ENCODE peak calls at places on chromosomes 7 and 10, in seven cellular contexts. L, B, J, Q, A, G and W are unnamed samples.

GRCh38 chr10:132114953-132115520 is 49.3 kb downstream of the JAKMIP3 start:
- DNase-seq in A (no peak), L (no peak), J (peak; percentile 5), G (no peak), B (no peak), Q (no peak), W (no peak)

GRCh38 chr7:139976838-139977656 is 85.7 kb downstream of the PARP12 start:
- DNase-seq in B (no peak), G (no peak), A (no peak), L (no peak), J (no peak), Q (no peak), W (no peak)

GRCh38 chr7:140649566-140650205 is 9.1 kb upstream of the DENND2A start:
- DNase-seq in J (no peak), L (no peak), A (no peak), Q (peak; percentile 66), G (no peak), B (peak; percentile 20), W (no peak)

GRCh38 chr7:80087051-80087767 is 47.4 kb upstream of the GNAI1 start:
- DNase-seq in J (no peak), B (no peak), G (no peak), Q (peak; percentile 82), A (no peak), L (no peak), W (no peak)

GRCh38 chr7:45044333-45044732 is 44.3 kb downstream of the CCM2 start:
- DNase-seq in Q (no peak), A (no peak), B (no peak), G (no peak), L (no peak), J (no peak), W (no peak)

GRCh38 chr10:79353000-79353406 is 5.7 kb downstream of the PPIF start:
- DNase-seq in L (no peak), Q (no peak), A (no peak), B (no peak), G (no peak), J (no peak), W (no peak)

GRCh38 chr10:32054087-32054486 is 2.1 kb downstream of the KIF5B start:
- DNase-seq in Q (peak; percentile 87), G (no peak), A (no peak), J (no peak), L (peak; percentile 66), B (no peak), W (no peak)

GRCh38 chr10:33777223-33777622 is 442.8 kb upstream of the NRP1 start:
- DNase-seq in Q (no peak), A (no peak), L (no peak), B (no peak), J (no peak), G (no peak), W (no peak)

GRCh38 chr10:132926777-132927650 is 15.4 kb downstream of the CFAP46 start:
- DNase-seq in J (no peak), G (no peak), A (no peak), B (no peak), L (no peak), Q (no peak), W (no peak)

GRCh38 chr10:14670551-14671240 is 104.0 kb downstream of the FAM107B start:
- DNase-seq in G (no peak), J (no peak), Q (peak; percentile 82), B (no peak), L (peak; percentile 36), A (no peak), W (no peak)

GRCh38 chr10:22615819-22616499 is 98.4 kb downstream of the PIP4K2A start:
- DNase-seq in G (no peak), B (no peak), Q (no peak), L (peak; percentile 99), A (no peak), J (no peak), W (peak; percentile 40)

GRCh38 chr7:108254259-108254658 is 124.1 kb upstream of the LAMB4 start:
- DNase-seq in Q (no peak), L (no peak), A (no peak), J (no peak), G (no peak), B (no peak), W (no peak)

GRCh38 chr10:113987805-113988204 is 55.9 kb upstream of the ADRB1 start:
- DNase-seq in G (no peak), Q (no peak), L (no peak), J (no peak), B (peak; percentile 88), A (no peak), W (no peak)